ENCODE peak calls at places on chromosomes 6 and 20, in seven cellular contexts. One of them, this sample, is unnamed.

GRCh38 chr6:34059136-34059731 is 86.7 kb downstream of the GRM4 start:
- DNase-seq in mesothelial cell of epicardium: no peak
- DNase-seq in lower lobe of right lung: no peak
- DNase-seq in epithelial cell of proximal tubule: no peak
- DNase-seq in activated B cell treated with CpG ODN at 0.5 μM for 24 hours: no peak
- DNase-seq in A549: no peak
- DNase-seq in DND-41: no peak
- DNase-seq in this sample: no peak

GRCh38 chr6:153099636-153100035 is 31.4 kb downstream of the RGS17 start:
- DNase-seq in mesothelial cell of epicardium: no peak
- DNase-seq in lower lobe of right lung: no peak
- DNase-seq in epithelial cell of proximal tubule: no peak
- DNase-seq in activated B cell treated with CpG ODN at 0.5 μM for 24 hours: no peak
- DNase-seq in A549: no peak
- DNase-seq in DND-41: no peak
- DNase-seq in this sample: no peak

GRCh38 chr20:52154575-52154974 is 37.0 kb downstream of the ZFP64 start:
- DNase-seq in mesothelial cell of epicardium: no peak
- DNase-seq in lower lobe of right lung: no peak
- DNase-seq in epithelial cell of proximal tubule: no peak
- DNase-seq in activated B cell treated with CpG ODN at 0.5 μM for 24 hours: no peak
- DNase-seq in A549: no peak
- DNase-seq in DND-41: no peak
- DNase-seq in this sample: no peak

GRCh38 chr6:17867880-17868279 is 119.6 kb downstream of the KIF13A start:
- DNase-seq in mesothelial cell of epicardium: no peak
- DNase-seq in lower lobe of right lung: no peak
- DNase-seq in epithelial cell of proximal tubule: peak; percentile 27
- DNase-seq in activated B cell treated with CpG ODN at 0.5 μM for 24 hours: no peak
- DNase-seq in A549: no peak
- DNase-seq in DND-41: no peak
- DNase-seq in this sample: no peak

GRCh38 chr20:49432562-49432961 is 49.9 kb downstream of the KCNB1 start:
- DNase-seq in mesothelial cell of epicardium: no peak
- DNase-seq in lower lobe of right lung: no peak
- DNase-seq in epithelial cell of proximal tubule: no peak
- DNase-seq in activated B cell treated with CpG ODN at 0.5 μM for 24 hours: no peak
- DNase-seq in A549: no peak
- DNase-seq in DND-41: no peak
- DNase-seq in this sample: no peak

GRCh38 chr20:25207149-25207959 is 11.8 kb downstream of the ENTPD6 start:
- DNase-seq in mesothelial cell of epicardium: no peak
- DNase-seq in lower lobe of right lung: no peak
- DNase-seq in epithelial cell of proximal tubule: no peak
- DNase-seq in activated B cell treated with CpG ODN at 0.5 μM for 24 hours: no peak
- DNase-seq in A549: no peak
- DNase-seq in DND-41: peak; percentile 4
- DNase-seq in this sample: no peak

GRCh38 chr6:137033828-137034227 is 10.9 kb downstream of the IL20RA start:
- DNase-seq in mesothelial cell of epicardium: no peak
- DNase-seq in lower lobe of right lung: no peak
- DNase-seq in epithelial cell of proximal tubule: no peak
- DNase-seq in activated B cell treated with CpG ODN at 0.5 μM for 24 hours: no peak
- DNase-seq in A549: no peak
- DNase-seq in DND-41: peak; percentile 71
- DNase-seq in this sample: peak; percentile 87

GRCh38 chr6:22828179-22829062 is 259.1 kb downstream of the HDGFL1 start:
- DNase-seq in mesothelial cell of epicardium: peak; percentile 54
- DNase-seq in lower lobe of right lung: no peak
- DNase-seq in epithelial cell of proximal tubule: peak; percentile 98
- DNase-seq in activated B cell treated with CpG ODN at 0.5 μM for 24 hours: no peak
- DNase-seq in A549: peak; percentile 72
- DNase-seq in DND-41: peak; percentile 24
- DNase-seq in this sample: no peak

GRCh38 chr6:168441434-168442391 is 729 bp downstream of the SMOC2 start:
- DNase-seq in mesothelial cell of epicardium: no peak
- DNase-seq in lower lobe of right lung: no peak
- DNase-seq in epithelial cell of proximal tubule: no peak
- DNase-seq in activated B cell treated with CpG ODN at 0.5 μM for 24 hours: no peak
- DNase-seq in A549: no peak
- DNase-seq in DND-41: no peak
- DNase-seq in this sample: no peak

GRCh38 chr6:45605971-45606370 is 228.2 kb upstream of the SUPT3H start:
- DNase-seq in mesothelial cell of epicardium: no peak
- DNase-seq in lower lobe of right lung: no peak
- DNase-seq in epithelial cell of proximal tubule: no peak
- DNase-seq in activated B cell treated with CpG ODN at 0.5 μM for 24 hours: no peak
- DNase-seq in A549: no peak
- DNase-seq in DND-41: no peak
- DNase-seq in this sample: no peak

GRCh38 chr6:132768051-132768517 is 10.4 kb upstream of the VNN2 start:
- DNase-seq in mesothelial cell of epicardium: no peak
- DNase-seq in lower lobe of right lung: peak; percentile 55
- DNase-seq in epithelial cell of proximal tubule: no peak
- DNase-seq in activated B cell treated with CpG ODN at 0.5 μM for 24 hours: peak; percentile 33
- DNase-seq in A549: peak; percentile 10
- DNase-seq in DND-41: no peak
- DNase-seq in this sample: peak; percentile 61

GRCh38 chr6:87407531-87407895 is 259 bp upstream of the CFAP206 start:
- DNase-seq in mesothelial cell of epicardium: no peak
- DNase-seq in lower lobe of right lung: no peak
- DNase-seq in epithelial cell of proximal tubule: peak; percentile 4
- DNase-seq in activated B cell treated with CpG ODN at 0.5 μM for 24 hours: no peak
- DNase-seq in A549: peak; percentile 25
- DNase-seq in DND-41: no peak
- DNase-seq in this sample: no peak

GRCh38 chr6:87408721-87409155 is 966 bp downstream of the CFAP206 start:
- DNase-seq in mesothelial cell of epicardium: no peak
- DNase-seq in lower lobe of right lung: no peak
- DNase-seq in epithelial cell of proximal tubule: no peak
- DNase-seq in activated B cell treated with CpG ODN at 0.5 μM for 24 hours: no peak
- DNase-seq in A549: no peak
- DNase-seq in DND-41: no peak
- DNase-seq in this sample: no peak

DNA sequence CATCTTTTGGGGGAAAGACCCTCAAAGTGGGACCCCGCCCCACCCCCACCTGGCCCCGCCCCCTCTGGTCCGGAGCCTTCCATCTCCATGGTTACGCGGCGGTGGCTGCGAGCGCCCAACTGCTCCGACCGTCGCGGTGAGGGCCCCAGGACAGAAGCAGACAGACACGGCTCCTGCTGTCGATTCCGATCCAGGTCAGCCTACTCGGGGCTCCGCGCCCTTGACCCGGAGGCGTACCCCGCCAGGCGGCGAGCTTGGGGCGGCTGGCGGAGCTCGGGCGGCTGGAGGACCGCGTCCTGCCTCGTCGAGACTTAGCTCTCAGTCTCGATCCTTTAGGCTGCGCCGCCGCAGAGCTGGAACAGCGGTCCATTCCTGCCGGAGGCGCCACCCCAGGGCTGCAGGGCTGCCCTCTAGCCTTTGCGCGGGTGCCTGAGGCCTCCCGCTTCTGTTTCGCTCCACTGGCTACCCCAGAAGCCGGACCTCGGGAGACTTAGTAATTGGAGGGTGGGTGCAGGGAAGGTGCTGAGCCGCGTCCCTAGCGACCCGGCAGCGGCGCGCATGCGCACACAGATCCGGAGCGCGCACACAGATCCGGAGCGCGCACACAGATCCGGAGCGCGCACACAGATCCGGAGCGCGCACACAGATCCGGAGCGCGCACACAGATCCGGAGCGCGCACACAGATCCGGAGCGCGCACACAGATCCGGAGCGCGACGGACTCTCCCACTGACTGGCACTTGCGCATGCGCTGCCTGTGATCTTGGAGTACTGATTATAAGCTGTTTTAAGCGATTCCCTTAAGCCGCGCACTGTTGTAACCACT is at the start of gene CFAP206:
- DNase-seq in mesothelial cell of epicardium: peak; percentile 85
- DNase-seq in lower lobe of right lung: peak; percentile 89
- DNase-seq in epithelial cell of proximal tubule: peak; percentile 50
- DNase-seq in activated B cell treated with CpG ODN at 0.5 μM for 24 hours: peak; percentile 80
- DNase-seq in A549: peak; percentile 67
- DNase-seq in DND-41: peak; percentile 79
- DNase-seq in this sample: peak; percentile 84
- TF ChIP-seq CTCF in mesothelial cell of epicardium: no peak
- TF ChIP-seq CTCF in lower lobe of right lung: peak; percentile 4
- TF ChIP-seq CTCF in epithelial cell of proximal tubule: peak; percentile 5
- TF ChIP-seq CTCF in activated B cell treated with CpG ODN at 0.5 μM for 24 hours: no peak
- TF ChIP-seq CTCF in A549: no peak
- TF ChIP-seq CTCF in DND-41: peak; percentile 34
- TF ChIP-seq CTCF in this sample: no peak

DNA sequence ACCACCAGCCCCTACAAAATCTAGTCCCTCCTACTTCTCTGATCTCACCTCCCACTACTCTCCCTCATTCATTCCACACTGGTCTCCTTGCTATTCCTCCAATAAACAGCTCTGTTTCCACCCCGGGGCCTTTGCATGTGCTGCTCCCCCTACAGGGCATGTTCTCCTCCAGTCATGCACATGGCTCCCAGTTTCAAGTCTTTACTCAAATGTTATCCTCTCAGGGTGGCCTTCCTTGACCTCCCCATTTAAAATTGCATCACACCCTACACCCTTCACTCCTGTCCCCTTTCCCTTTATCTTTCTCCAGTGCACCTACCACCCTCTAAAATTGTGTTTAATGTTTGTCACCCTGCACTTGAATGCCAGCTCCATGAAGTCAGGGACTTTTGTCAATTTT is 174.5 kb downstream of the MRPL14 start:
- DNase-seq in mesothelial cell of epicardium: no peak
- DNase-seq in lower lobe of right lung: no peak
- DNase-seq in epithelial cell of proximal tubule: no peak
- DNase-seq in activated B cell treated with CpG ODN at 0.5 μM for 24 hours: no peak
- DNase-seq in A549: no peak
- DNase-seq in DND-41: peak; percentile 16
- DNase-seq in this sample: peak; percentile 23
- TF ChIP-seq CTCF in mesothelial cell of epicardium: no peak
- TF ChIP-seq CTCF in lower lobe of right lung: no peak
- TF ChIP-seq CTCF in epithelial cell of proximal tubule: peak; percentile 42
- TF ChIP-seq CTCF in activated B cell treated with CpG ODN at 0.5 μM for 24 hours: no peak
- TF ChIP-seq CTCF in A549: no peak
- TF ChIP-seq CTCF in DND-41: peak; percentile 27
- TF ChIP-seq CTCF in this sample: no peak

GRCh38 chr20:54204063-54204462 is 3.8 kb upstream of the PFDN4 start:
- DNase-seq in mesothelial cell of epicardium: no peak
- DNase-seq in lower lobe of right lung: no peak
- DNase-seq in epithelial cell of proximal tubule: no peak
- DNase-seq in activated B cell treated with CpG ODN at 0.5 μM for 24 hours: no peak
- DNase-seq in A549: no peak
- DNase-seq in DND-41: no peak
- DNase-seq in this sample: no peak

GRCh38 chr20:54209216-54209813 is 1.4 kb downstream of the PFDN4 start:
- DNase-seq in mesothelial cell of epicardium: no peak
- DNase-seq in lower lobe of right lung: no peak
- DNase-seq in epithelial cell of proximal tubule: no peak
- DNase-seq in activated B cell treated with CpG ODN at 0.5 μM for 24 hours: no peak
- DNase-seq in A549: no peak
- DNase-seq in DND-41: no peak
- DNase-seq in this sample: no peak

GRCh38 chr20:54208492-54209044 is 681 bp downstream of the PFDN4 start:
- DNase-seq in mesothelial cell of epicardium: no peak
- DNase-seq in lower lobe of right lung: no peak
- DNase-seq in epithelial cell of proximal tubule: no peak
- DNase-seq in activated B cell treated with CpG ODN at 0.5 μM for 24 hours: no peak
- DNase-seq in A549: peak; percentile 9
- DNase-seq in DND-41: peak; percentile 43
- DNase-seq in this sample: peak; percentile 34

GRCh38 chr20:54207053-54207742 is 689 bp upstream of the PFDN4 start:
- DNase-seq in mesothelial cell of epicardium: no peak
- DNase-seq in lower lobe of right lung: no peak
- DNase-seq in epithelial cell of proximal tubule: no peak
- DNase-seq in activated B cell treated with CpG ODN at 0.5 μM for 24 hours: no peak
- DNase-seq in A549: no peak
- DNase-seq in DND-41: no peak
- DNase-seq in this sample: no peak

DNA sequence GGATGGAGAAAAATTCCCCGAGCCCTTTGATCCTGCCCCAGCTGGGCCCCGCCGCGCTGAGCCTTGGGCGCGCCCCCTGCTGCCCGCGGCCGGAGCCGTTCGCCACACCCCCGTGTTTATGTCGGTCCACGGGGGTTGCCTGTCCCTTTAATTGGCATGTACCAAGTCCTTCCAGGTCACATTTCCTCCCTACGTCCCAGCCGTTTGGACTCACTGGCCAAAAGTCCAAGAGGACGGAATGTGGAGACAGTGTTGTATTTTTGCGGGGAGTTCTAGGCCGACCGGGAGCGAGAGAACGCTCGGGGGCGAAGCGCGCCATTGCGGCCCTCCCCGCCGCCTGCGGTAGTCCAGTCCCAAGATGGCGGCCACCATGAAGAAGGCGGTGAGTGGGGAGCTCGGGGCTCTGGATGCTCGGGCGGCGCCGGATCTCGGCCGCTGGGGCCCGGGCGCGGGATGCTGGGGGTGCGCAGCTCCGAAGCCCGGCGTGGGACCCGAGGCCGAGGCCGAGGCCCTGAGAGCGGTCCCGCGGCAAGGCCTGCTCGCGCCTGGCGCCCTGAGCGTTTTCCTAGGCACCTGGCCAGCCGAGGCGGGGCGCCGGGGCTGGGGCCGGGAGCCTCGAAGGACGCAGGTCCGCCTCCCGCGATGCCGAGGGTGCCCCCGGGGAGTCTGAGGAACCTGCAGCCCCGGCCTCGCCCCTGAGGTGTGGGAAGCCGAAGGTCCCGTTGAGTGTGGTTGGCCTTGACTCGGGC is at the start of gene PFDN4:
- DNase-seq in mesothelial cell of epicardium: peak; percentile 86
- DNase-seq in lower lobe of right lung: peak; percentile 87
- DNase-seq in epithelial cell of proximal tubule: no peak
- DNase-seq in activated B cell treated with CpG ODN at 0.5 μM for 24 hours: peak; percentile 81
- DNase-seq in A549: peak; percentile 93
- DNase-seq in DND-41: peak; percentile 89
- DNase-seq in this sample: peak; percentile 84
- TF ChIP-seq CTCF in mesothelial cell of epicardium: peak; percentile 77
- TF ChIP-seq CTCF in lower lobe of right lung: peak; percentile 86
- TF ChIP-seq CTCF in epithelial cell of proximal tubule: peak; percentile 77
- TF ChIP-seq CTCF in activated B cell treated with CpG ODN at 0.5 μM for 24 hours: peak; percentile 33
- TF ChIP-seq CTCF in A549: peak; percentile 80
- TF ChIP-seq CTCF in DND-41: peak; percentile 93
- TF ChIP-seq CTCF in this sample: peak; percentile 81

GRCh38 chr6:12289655-12290489 is at the start of gene EDN1:
- DNase-seq in mesothelial cell of epicardium: peak; percentile 80
- DNase-seq in lower lobe of right lung: peak; percentile 89
- DNase-seq in epithelial cell of proximal tubule: peak; percentile 44
- DNase-seq in activated B cell treated with CpG ODN at 0.5 μM for 24 hours: peak; percentile 44
- DNase-seq in A549: peak; percentile 70
- DNase-seq in DND-41: no peak
- DNase-seq in this sample: peak; percentile 73
- TF ChIP-seq CTCF in mesothelial cell of epicardium: no peak
- TF ChIP-seq CTCF in lower lobe of right lung: peak; percentile 67
- TF ChIP-seq CTCF in epithelial cell of proximal tubule: peak; percentile 54
- TF ChIP-seq CTCF in activated B cell treated with CpG ODN at 0.5 μM for 24 hours: no peak
- TF ChIP-seq CTCF in A549: no peak
- TF ChIP-seq CTCF in DND-41: peak; percentile 14
- TF ChIP-seq CTCF in this sample: peak; percentile 18

GRCh38 chr20:1777476-1777820 is 117.8 kb upstream of the SIRPA start:
- DNase-seq in mesothelial cell of epicardium: no peak
- DNase-seq in lower lobe of right lung: no peak
- DNase-seq in epithelial cell of proximal tubule: no peak
- DNase-seq in activated B cell treated with CpG ODN at 0.5 μM for 24 hours: no peak
- DNase-seq in A549: no peak
- DNase-seq in DND-41: no peak
- DNase-seq in this sample: no peak
- TF ChIP-seq CTCF in mesothelial cell of epicardium: peak; percentile 44
- TF ChIP-seq CTCF in lower lobe of right lung: no peak
- TF ChIP-seq CTCF in epithelial cell of proximal tubule: no peak
- TF ChIP-seq CTCF in activated B cell treated with CpG ODN at 0.5 μM for 24 hours: no peak
- TF ChIP-seq CTCF in A549: no peak
- TF ChIP-seq CTCF in DND-41: no peak
- TF ChIP-seq CTCF in this sample: peak; percentile 25

This sample was measured in activated CD8-positive, alpha-beta T cell treated with anti-CD3 and anti-CD28 coated beads for 36 hours.